ENCODE peak calls at places on chromosomes 7 and 10, in five cellular contexts. G, M, E, H and J are unnamed samples.

GRCh38 chr7:5143935-5144903 is 45.8 kb upstream of the WIPI2 start:
- DNase-seq in M (no peak), G (peak), H (no peak), E (no peak), J (peak)

GRCh38 chr10:119726291-119727261 is 726 bp downstream of the INPP5F start:
- DNase-seq in H (no peak), G (no peak), E (no peak), M (peak), J (no peak)

GRCh38 chr10:74244097-74244685 is 93.2 kb downstream of the ADK start:
- DNase-seq in M (no peak), H (peak), G (no peak), E (peak), J (peak)

GRCh38 chr7:81470084-81470723 is 299.6 kb downstream of the HGF start:
- DNase-seq in G (peak), E (peak), M (peak), H (peak), J (peak)

GRCh38 chr10:60536529-60537114 is 146.9 kb upstream of the ANK3 start:
- DNase-seq in H (peak), G (no peak), E (peak), M (no peak), J (peak)

GRCh38 chr7:129828989-129829676 is 123.6 kb downstream of the UBE2H start:
- DNase-seq in H (peak), G (no peak), E (peak), M (no peak), J (no peak)

GRCh38 chr10:16698457-16698856 is 118.8 kb downstream of the RSU1 start:
- DNase-seq in M (no peak), E (no peak), G (no peak), H (no peak), J (no peak)

GRCh38 chr10:91672021-91672608 is 39.2 kb upstream of the PPP1R3C start:
- DNase-seq in E (peak), G (no peak), H (peak), M (no peak), J (peak)

GRCh38 chr10:42975005-42975493 is 101.8 kb upstream of the RET start:
- DNase-seq in E (no peak), G (peak), M (peak), H (no peak), J (no peak)

GRCh38 chr7:82049442-82049841 is 279.6 kb upstream of the HGF start:
- DNase-seq in H (no peak), E (no peak), M (no peak), G (no peak), J (peak)

GRCh38 chr7:106425017-106425719 is 140.4 kb upstream of the NAMPT start:
- DNase-seq in M (peak), H (peak), G (peak), E (peak), J (peak)

GRCh38 chr7:39749177-39749576 is 125.8 kb downstream of the RALA start:
- DNase-seq in H (peak), G (no peak), E (peak), M (no peak), J (peak)

GRCh38 chr7:40608321-40609075 is 473.7 kb downstream of the SUGCT start:
- DNase-seq in E (peak), M (no peak), G (no peak), H (peak), J (no peak)

GRCh38 chr7:93117852-93118530 is at the start of gene SAMD9:
- DNase-seq in H (peak), M (peak), G (peak), E (peak), J (peak)

GRCh38 chr10:98344589-98345038 is 70.4 kb downstream of the PYROXD2 start:
- DNase-seq in E (peak), G (peak), H (no peak), M (peak), J (peak)

GRCh38 chr7:42237162-42237821 is at the start of gene GLI3:
- DNase-seq in M (peak), E (peak), H (peak), G (peak), J (peak)

GRCh38 chr7:131556055-131556911 is at the start of gene PODXL:
- DNase-seq in E (peak), M (peak), H (peak), G (peak), J (peak)

GRCh38 chr7:131555565-131556054 is 818 bp downstream of the PODXL start:
- DNase-seq in G (no peak), H (no peak), E (no peak), M (no peak), J (no peak)

GRCh38 chr7:131554880-131555516 is 1.4 kb downstream of the PODXL start:
- DNase-seq in H (no peak), E (no peak), G (no peak), M (no peak), J (no peak)

GRCh38 chr7:131552053-131552452 is 4.4 kb downstream of the PODXL start:
- DNase-seq in G (no peak), H (no peak), M (no peak), E (no peak), J (no peak)

DNA sequence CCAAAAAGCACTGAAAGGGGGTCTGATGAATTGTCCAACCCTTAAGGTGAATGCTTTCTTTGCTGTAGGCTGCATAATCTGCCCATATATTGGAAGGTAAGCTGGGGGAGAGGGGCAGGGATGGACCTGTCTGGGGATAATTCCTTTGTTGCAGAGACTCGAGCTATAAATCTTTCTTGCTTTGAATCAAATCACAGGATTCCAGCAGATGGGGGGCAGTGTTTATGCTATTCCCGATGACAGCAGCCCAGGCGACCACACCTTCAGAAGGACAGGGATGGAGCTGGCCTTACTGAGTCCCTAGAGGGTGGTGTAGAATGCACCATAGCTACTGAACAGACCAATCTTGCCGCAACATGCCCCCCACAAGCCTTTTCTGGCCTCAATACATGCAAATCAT is 2.5 kb downstream of the PODXL start:
- DNase-seq in E (no peak), M (no peak), G (no peak), H (no peak), J (no peak)
- H3K4me3 ChIP-seq in E (peak), M (no peak), G (peak), H (no peak), J (no peak)

GRCh38 chr7:134367956-134368749 is 51.4 kb upstream of the SLC35B4 start:
- DNase-seq in H (peak), E (peak), M (no peak), G (no peak), J (peak)

GRCh38 chr7:134366481-134366880 is 49.8 kb upstream of the SLC35B4 start:
- DNase-seq in H (peak), G (no peak), E (peak), M (no peak), J (peak)

GRCh38 chr7:134370135-134370534 is 53.4 kb upstream of the SLC35B4 start:
- DNase-seq in E (no peak), G (no peak), M (no peak), H (no peak), J (no peak)

GRCh38 chr7:134371536-134371935 is 54.8 kb upstream of the SLC35B4 start:
- DNase-seq in M (no peak), G (no peak), E (no peak), H (peak), J (no peak)

DNA sequence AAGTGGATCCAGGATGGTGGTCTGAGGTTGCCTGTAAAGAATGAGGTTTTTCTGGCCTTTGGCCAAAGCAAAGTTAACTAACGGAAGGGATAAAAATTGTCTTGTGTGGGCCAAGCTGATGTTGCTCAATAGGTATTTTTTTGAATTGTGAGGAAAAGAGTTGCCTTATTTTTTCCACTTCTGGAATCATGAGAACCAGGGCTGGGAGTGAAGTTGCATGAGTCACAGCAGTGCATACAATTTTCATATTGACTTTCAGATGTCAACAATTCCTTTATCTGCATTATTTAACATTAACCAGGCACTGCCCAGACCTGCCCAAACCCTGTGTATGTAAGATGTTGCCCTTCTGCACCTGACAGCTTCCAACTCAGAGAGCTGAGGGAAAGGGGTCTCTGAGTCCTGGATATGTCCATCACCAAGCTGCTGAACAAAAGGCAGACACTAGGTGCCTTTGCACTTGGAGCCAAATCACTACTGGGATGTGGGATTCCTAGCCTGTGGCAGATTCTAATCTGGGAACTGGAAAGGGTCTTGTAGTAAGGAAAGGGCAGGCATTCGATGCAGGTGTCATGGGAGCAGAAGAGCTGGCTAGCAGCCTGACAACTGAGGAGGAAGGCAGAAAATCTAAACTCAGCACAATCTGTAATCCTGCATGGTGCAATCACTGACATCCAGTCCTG is 52.3 kb upstream of the SLC35B4 start:
- DNase-seq in G (peak), M (no peak), E (peak), H (peak), J (peak)
- TF ChIP-seq CTCF in G (no peak), M (no peak), E (no peak), H (no peak), J (no peak)

GRCh38 chr7:47379629-47380324 is 202.1 kb downstream of the TNS3 start:
- DNase-seq in H (peak), M (peak), E (peak), G (peak), J (peak)
- H3K4me3 ChIP-seq in H (peak), M (no peak), E (no peak), G (no peak), J (no peak)

GRCh38 chr10:114697061-114697598 is 39.1 kb upstream of the ABLIM1 start:
- DNase-seq in M (peak), G (no peak), H (peak), E (no peak), J (no peak)

GRCh38 chr10:114691442-114691941 is 33.4 kb upstream of the ABLIM1 start:
- DNase-seq in H (peak), E (peak), M (no peak), G (no peak), J (peak)

GRCh38 chr10:114698271-114699185 is 40.5 kb upstream of the ABLIM1 start:
- DNase-seq in G (no peak), E (peak), H (no peak), M (no peak), J (no peak)

GRCh38 chr10:114694062-114694461 is 36.0 kb upstream of the ABLIM1 start:
- DNase-seq in G (no peak), H (no peak), M (no peak), E (no peak), J (no peak)

DNA sequence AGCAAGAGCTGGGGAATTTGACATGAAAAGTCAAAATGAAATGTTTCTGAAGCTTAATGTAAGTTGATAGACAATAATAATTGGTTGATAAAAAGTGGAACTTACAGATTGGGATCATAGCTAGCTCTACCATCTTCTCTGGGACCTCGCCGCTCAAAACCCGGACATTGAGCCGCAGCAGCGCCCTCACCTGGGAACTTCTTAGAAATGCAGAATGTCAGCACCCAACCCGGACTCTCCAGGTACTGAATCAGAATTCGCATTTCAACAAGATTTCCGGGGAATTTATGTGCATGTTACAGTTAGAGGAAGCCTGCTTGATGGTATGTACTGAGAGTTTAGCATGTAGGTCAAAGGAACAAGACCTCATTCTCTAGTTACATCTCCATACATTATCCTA is 36.7 kb upstream of the ABLIM1 start:
- DNase-seq in H (peak), E (no peak), M (peak), G (peak), J (peak)
- TF ChIP-seq CTCF in H (peak), E (peak), M (peak), G (no peak), J (peak)

GRCh38 chr7:158452331-158452730 is 135.3 kb downstream of the PTPRN2 start:
- DNase-seq in H (no peak), E (no peak), M (no peak), G (no peak), J (no peak)
- H3K4me3 ChIP-seq in H (no peak), E (no peak), M (no peak), G (no peak), J (no peak)